ENCODE peak calls at places on chromosome 6, in eight cellular contexts. One of them, this sample, is unnamed.

GRCh38 chr6:118649918-118650499 is 1.4 kb downstream of the CEP85L start:
- DNase-seq in vagina: no peak
- DNase-seq in HepG2: no peak
- DNase-seq in upper lobe of left lung: no peak
- DNase-seq in heart left ventricle: no peak
- DNase-seq in H54: no peak
- DNase-seq in GM12878: no peak
- DNase-seq in IMR-90: no peak
- DNase-seq in this sample: no peak

GRCh38 chr6:54191460-54191859 is 80.2 kb downstream of the MLIP start:
- DNase-seq in vagina: no peak
- DNase-seq in HepG2: no peak
- DNase-seq in upper lobe of left lung: no peak
- DNase-seq in heart left ventricle: no peak
- DNase-seq in H54: no peak
- DNase-seq in GM12878: no peak
- DNase-seq in IMR-90: peak
- DNase-seq in this sample: no peak

GRCh38 chr6:122673345-122673961 is 63.2 kb downstream of the PKIB start:
- DNase-seq in vagina: no peak
- DNase-seq in HepG2: no peak
- DNase-seq in upper lobe of left lung: no peak
- DNase-seq in heart left ventricle: no peak
- DNase-seq in H54: no peak
- DNase-seq in GM12878: no peak
- DNase-seq in IMR-90: no peak
- DNase-seq in this sample: no peak

GRCh38 chr6:1055015-1055921 is 256.6 kb upstream of the FOXQ1 start:
- DNase-seq in vagina: peak
- DNase-seq in HepG2: peak
- DNase-seq in upper lobe of left lung: no peak
- DNase-seq in heart left ventricle: no peak
- DNase-seq in H54: no peak
- DNase-seq in GM12878: no peak
- DNase-seq in IMR-90: no peak
- DNase-seq in this sample: no peak

GRCh38 chr6:122389704-122390103 is 9.7 kb upstream of the HSF2 start:
- DNase-seq in vagina: no peak
- DNase-seq in HepG2: peak
- DNase-seq in upper lobe of left lung: no peak
- DNase-seq in heart left ventricle: no peak
- DNase-seq in H54: no peak
- DNase-seq in GM12878: no peak
- DNase-seq in IMR-90: peak
- DNase-seq in this sample: no peak

GRCh38 chr6:161050134-161050765 is 58.7 kb downstream of the MAP3K4 start:
- DNase-seq in vagina: no peak
- DNase-seq in HepG2: no peak
- DNase-seq in upper lobe of left lung: no peak
- DNase-seq in heart left ventricle: no peak
- DNase-seq in H54: no peak
- DNase-seq in GM12878: no peak
- DNase-seq in IMR-90: peak
- DNase-seq in this sample: no peak

GRCh38 chr6:7893342-7893741 is 17.2 kb downstream of the TXNDC5 start:
- DNase-seq in vagina: no peak
- DNase-seq in HepG2: no peak
- DNase-seq in upper lobe of left lung: peak
- DNase-seq in heart left ventricle: no peak
- DNase-seq in H54: no peak
- DNase-seq in GM12878: no peak
- DNase-seq in IMR-90: no peak
- DNase-seq in this sample: no peak

GRCh38 chr6:110529355-110529754 is 52.9 kb upstream of the SLC22A16 start:
- DNase-seq in vagina: peak
- DNase-seq in HepG2: no peak
- DNase-seq in upper lobe of left lung: no peak
- DNase-seq in heart left ventricle: no peak
- DNase-seq in H54: peak
- DNase-seq in GM12878: no peak
- DNase-seq in IMR-90: peak
- DNase-seq in this sample: no peak

GRCh38 chr6:30741789-30742315 is 635 bp downstream of the FLOT1 start:
- DNase-seq in vagina: no peak
- DNase-seq in HepG2: no peak
- DNase-seq in upper lobe of left lung: no peak
- DNase-seq in heart left ventricle: no peak
- DNase-seq in H54: no peak
- DNase-seq in GM12878: no peak
- DNase-seq in IMR-90: no peak
- DNase-seq in this sample: no peak

GRCh38 chr6:44059359-44060342 is 67.6 kb downstream of the MRPL14 start:
- DNase-seq in vagina: no peak
- DNase-seq in HepG2: no peak
- DNase-seq in upper lobe of left lung: no peak
- DNase-seq in heart left ventricle: no peak
- DNase-seq in H54: no peak
- DNase-seq in GM12878: no peak
- DNase-seq in IMR-90: peak
- DNase-seq in this sample: no peak

DNA sequence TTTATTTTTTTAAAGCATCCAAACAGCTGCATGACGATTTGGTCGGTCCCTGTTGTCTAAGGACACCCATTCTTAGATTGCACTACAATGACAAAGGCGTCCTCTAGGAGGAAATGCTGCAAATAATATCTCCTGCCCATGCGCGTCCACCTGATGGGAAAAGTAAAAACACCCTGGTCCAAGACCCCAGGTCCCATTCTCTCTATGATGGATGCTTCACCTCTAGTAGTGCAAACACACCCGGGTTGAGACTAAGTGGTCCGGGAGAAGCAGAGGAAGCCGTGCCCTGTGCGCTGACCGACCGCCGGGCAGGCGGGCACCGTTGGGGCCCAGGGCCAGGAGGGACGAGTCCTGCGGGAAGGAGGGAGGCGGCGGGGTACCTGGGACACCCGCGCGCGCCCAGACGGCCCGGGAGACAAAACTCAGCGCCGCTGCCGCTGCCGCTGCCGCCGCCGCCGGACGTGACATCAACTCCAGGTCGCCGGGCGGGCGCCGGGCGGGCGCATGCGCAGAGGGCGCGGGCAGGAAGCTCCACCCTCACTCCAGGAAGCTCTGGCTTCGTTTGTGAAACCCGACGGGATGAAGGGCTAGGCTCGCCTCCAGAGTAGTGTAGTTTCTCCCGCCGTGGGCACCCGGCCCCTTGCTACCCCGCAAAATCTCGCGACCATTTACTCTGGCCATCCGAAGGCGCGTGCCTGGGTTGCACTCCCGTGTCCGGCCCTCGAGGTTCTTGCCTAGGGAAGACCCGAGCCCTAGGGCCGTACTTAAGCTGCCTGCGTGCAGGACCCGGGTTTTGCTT is at the start of gene TBC1D7:
- DNase-seq in vagina: peak
- DNase-seq in HepG2: peak
- DNase-seq in upper lobe of left lung: peak
- DNase-seq in heart left ventricle: peak
- DNase-seq in H54: peak
- DNase-seq in GM12878: peak
- DNase-seq in IMR-90: peak
- DNase-seq in this sample: peak
- TF ChIP-seq POLR2A in vagina: peak
- TF ChIP-seq POLR2A in HepG2: peak
- TF ChIP-seq POLR2A in upper lobe of left lung: peak
- TF ChIP-seq POLR2A in heart left ventricle: no peak
- TF ChIP-seq POLR2A in H54: peak
- TF ChIP-seq POLR2A in GM12878: peak
- TF ChIP-seq POLR2A in IMR-90: peak
- TF ChIP-seq POLR2A in this sample: no peak

GRCh38 chr6:149864578-149865535 is 698 bp upstream of the LRP11 start:
- DNase-seq in vagina: peak
- DNase-seq in HepG2: peak
- DNase-seq in upper lobe of left lung: no peak
- DNase-seq in heart left ventricle: no peak
- DNase-seq in H54: no peak
- DNase-seq in GM12878: no peak
- DNase-seq in IMR-90: peak
- DNase-seq in this sample: peak

GRCh38 chr6:149863596-149863845 is 638 bp downstream of the LRP11 start:
- DNase-seq in vagina: no peak
- DNase-seq in HepG2: no peak
- DNase-seq in upper lobe of left lung: no peak
- DNase-seq in heart left ventricle: no peak
- DNase-seq in H54: no peak
- DNase-seq in GM12878: no peak
- DNase-seq in IMR-90: no peak
- DNase-seq in this sample: no peak

GRCh38 chr6:149863846-149864577 is at the start of gene LRP11:
- DNase-seq in vagina: peak
- DNase-seq in HepG2: peak
- DNase-seq in upper lobe of left lung: peak
- DNase-seq in heart left ventricle: peak
- DNase-seq in H54: peak
- DNase-seq in GM12878: no peak
- DNase-seq in IMR-90: peak
- DNase-seq in this sample: peak

GRCh38 chr6:149861603-149862423 is 2.3 kb downstream of the LRP11 start:
- DNase-seq in vagina: peak
- DNase-seq in HepG2: no peak
- DNase-seq in upper lobe of left lung: no peak
- DNase-seq in heart left ventricle: no peak
- DNase-seq in H54: no peak
- DNase-seq in GM12878: no peak
- DNase-seq in IMR-90: peak
- DNase-seq in this sample: no peak

GRCh38 chr6:149862901-149863595 is 1.1 kb downstream of the LRP11 start:
- DNase-seq in vagina: peak
- DNase-seq in HepG2: peak
- DNase-seq in upper lobe of left lung: peak
- DNase-seq in heart left ventricle: peak
- DNase-seq in H54: peak
- DNase-seq in GM12878: no peak
- DNase-seq in IMR-90: peak
- DNase-seq in this sample: peak
- TF ChIP-seq POLR2A in vagina: no peak
- TF ChIP-seq POLR2A in HepG2: peak
- TF ChIP-seq POLR2A in upper lobe of left lung: peak
- TF ChIP-seq POLR2A in heart left ventricle: no peak
- TF ChIP-seq POLR2A in H54: peak
- TF ChIP-seq POLR2A in GM12878: no peak
- TF ChIP-seq POLR2A in IMR-90: no peak
- TF ChIP-seq POLR2A in this sample: no peak

GRCh38 chr6:16882230-16882629 is 121.0 kb upstream of the ATXN1 start:
- DNase-seq in vagina: no peak
- DNase-seq in HepG2: no peak
- DNase-seq in upper lobe of left lung: no peak
- DNase-seq in heart left ventricle: no peak
- DNase-seq in H54: no peak
- DNase-seq in GM12878: peak
- DNase-seq in IMR-90: no peak
- DNase-seq in this sample: no peak
- TF ChIP-seq POLR2A in vagina: no peak
- TF ChIP-seq POLR2A in HepG2: no peak
- TF ChIP-seq POLR2A in upper lobe of left lung: no peak
- TF ChIP-seq POLR2A in heart left ventricle: no peak
- TF ChIP-seq POLR2A in H54: no peak
- TF ChIP-seq POLR2A in GM12878: no peak
- TF ChIP-seq POLR2A in IMR-90: no peak
- TF ChIP-seq POLR2A in this sample: no peak

GRCh38 chr6:107459283-107460073 is at the start of gene PDSS2:
- DNase-seq in vagina: peak
- DNase-seq in HepG2: peak
- DNase-seq in upper lobe of left lung: peak
- DNase-seq in heart left ventricle: peak
- DNase-seq in H54: peak
- DNase-seq in GM12878: peak
- DNase-seq in IMR-90: peak
- DNase-seq in this sample: peak
- TF ChIP-seq POLR2A in vagina: peak
- TF ChIP-seq POLR2A in HepG2: peak
- TF ChIP-seq POLR2A in upper lobe of left lung: peak
- TF ChIP-seq POLR2A in heart left ventricle: no peak
- TF ChIP-seq POLR2A in H54: peak
- TF ChIP-seq POLR2A in GM12878: peak
- TF ChIP-seq POLR2A in IMR-90: peak
- TF ChIP-seq POLR2A in this sample: no peak

GRCh38 chr6:42217523-42218367 is at the start of gene MRPS10:
- DNase-seq in vagina: no peak
- DNase-seq in HepG2: peak
- DNase-seq in upper lobe of left lung: peak
- DNase-seq in heart left ventricle: peak
- DNase-seq in H54: peak
- DNase-seq in GM12878: peak
- DNase-seq in IMR-90: peak
- DNase-seq in this sample: peak
- TF ChIP-seq POLR2A in vagina: peak
- TF ChIP-seq POLR2A in HepG2: peak
- TF ChIP-seq POLR2A in upper lobe of left lung: peak
- TF ChIP-seq POLR2A in heart left ventricle: no peak
- TF ChIP-seq POLR2A in H54: peak
- TF ChIP-seq POLR2A in GM12878: peak
- TF ChIP-seq POLR2A in IMR-90: peak
- TF ChIP-seq POLR2A in this sample: peak

DNA sequence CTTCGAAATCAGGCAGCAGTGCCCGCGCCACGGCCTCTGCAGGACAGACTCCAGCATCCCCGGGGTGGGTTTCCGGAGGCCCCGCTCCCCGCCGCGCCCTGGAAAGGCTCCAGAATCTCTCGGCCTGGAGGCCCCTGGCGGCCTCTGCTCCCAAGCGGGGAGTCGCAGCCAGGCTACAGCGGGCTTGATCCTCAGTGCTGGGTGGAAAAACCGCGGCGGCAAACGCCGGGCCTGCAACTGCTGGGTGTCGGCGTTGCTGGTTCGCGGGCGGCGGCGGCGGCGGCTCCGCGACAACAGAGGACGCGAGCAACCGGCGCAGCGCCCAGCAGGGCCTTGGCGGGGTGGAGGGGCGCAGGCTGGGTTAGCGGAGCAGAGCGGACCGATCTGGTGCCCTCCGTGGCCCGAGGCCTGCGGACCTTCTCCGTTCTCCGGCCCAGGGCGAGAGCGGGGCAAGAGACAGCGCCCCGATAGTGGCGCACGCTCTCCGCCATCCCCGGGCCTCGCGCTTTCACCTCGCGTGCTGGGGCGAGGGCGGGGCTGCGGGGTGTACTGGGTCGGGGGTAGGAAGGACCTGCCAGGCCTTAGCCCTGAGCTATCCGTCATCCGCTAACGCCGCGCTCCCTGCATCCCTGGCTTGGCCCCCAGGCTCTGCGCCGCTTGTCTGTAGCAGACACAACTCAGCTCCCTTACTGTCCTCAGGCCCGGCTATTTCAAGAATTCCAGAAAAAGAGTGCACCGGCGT is 3.4 kb upstream of the ZNF292 start:
- DNase-seq in vagina: no peak
- DNase-seq in HepG2: no peak
- DNase-seq in upper lobe of left lung: peak
- DNase-seq in heart left ventricle: peak
- DNase-seq in H54: peak
- DNase-seq in GM12878: no peak
- DNase-seq in IMR-90: peak
- DNase-seq in this sample: peak
- TF ChIP-seq POLR2A in vagina: peak
- TF ChIP-seq POLR2A in HepG2: no peak
- TF ChIP-seq POLR2A in upper lobe of left lung: peak
- TF ChIP-seq POLR2A in heart left ventricle: no peak
- TF ChIP-seq POLR2A in H54: peak
- TF ChIP-seq POLR2A in GM12878: peak
- TF ChIP-seq POLR2A in IMR-90: no peak
- TF ChIP-seq POLR2A in this sample: no peak

This sample was measured in testis.